ENCODE peak calls at places on chromosome 20, in five cellular contexts. C, X, V, E and L are unnamed samples.

GRCh38 chr20:15550116-15550870 is 1023.0 kb downstream of the KIF16B start:
- DNase-seq in V (no peak), C (no peak), E (no peak), X (no peak), L (no peak)

GRCh38 chr20:18973499-18974173 is 160.1 kb downstream of the SCP2D1 start:
- DNase-seq in C (no peak), V (no peak), E (no peak), X (no peak), L (no peak)

GRCh38 chr20:32563311-32564272 is 21.5 kb downstream of the NOL4L start:
- DNase-seq in V (no peak), C (no peak), X (no peak), E (no peak), L (no peak)

GRCh38 chr20:23117738-23118137 is 31.6 kb upstream of the CD93 start:
- DNase-seq in C (no peak), X (no peak), E (no peak), V (no peak), L (no peak)

GRCh38 chr20:14721926-14722325 is 384.5 kb upstream of the FLRT3 start:
- DNase-seq in X (no peak), C (no peak), V (no peak), E (no peak), L (no peak)

GRCh38 chr20:45011108-45011526 is 44.8 kb downstream of the STK4 start:
- DNase-seq in C (peak; percentile 52), V (peak; percentile 57), E (peak; percentile 38), X (peak; percentile 71), L (peak; percentile 20)

GRCh38 chr20:38387953-38388352 is 41.7 kb downstream of the LBP start:
- DNase-seq in E (no peak), C (no peak), V (no peak), X (no peak), L (no peak)

GRCh38 chr20:63280929-63281545 is 8.4 kb downstream of the ARFGAP1 start:
- DNase-seq in C (no peak), X (peak; percentile 30), V (no peak), E (no peak), L (no peak)

GRCh38 chr20:63782521-63782971 is 43.0 kb downstream of the SLC2A4RG start:
- DNase-seq in C (no peak), X (no peak), V (no peak), E (no peak), L (no peak)

GRCh38 chr20:64115171-64115911 is 8.0 kb upstream of the NPBWR2 start:
- DNase-seq in V (peak; percentile 4), E (no peak), C (no peak), X (no peak), L (no peak)

GRCh38 chr20:53227523-53227922 is 255.4 kb downstream of the TSHZ2 start:
- DNase-seq in E (no peak), V (no peak), X (no peak), C (no peak), L (no peak)

GRCh38 chr20:237479-237878 is 10.4 kb downstream of the DEFB129 start:
- DNase-seq in X (no peak), C (peak; percentile 33), E (no peak), V (no peak), L (no peak)

GRCh38 chr20:53162251-53162835 is 190.2 kb downstream of the TSHZ2 start:
- DNase-seq in C (no peak), E (no peak), X (peak; percentile 95), V (no peak), L (peak; percentile 55)

GRCh38 chr20:58781138-58781537 is 69.6 kb downstream of the GNAS-AS1 start:
- DNase-seq in X (no peak), C (no peak), E (no peak), V (no peak), L (no peak)

GRCh38 chr20:47231382-47232042 is 125.0 kb downstream of the ZMYND8 start:
- DNase-seq in C (no peak), X (no peak), V (no peak), E (no peak), L (no peak)

GRCh38 chr20:61639200-61639599 is 387.1 kb downstream of the CDH4 start:
- DNase-seq in C (no peak), E (no peak), V (no peak), X (no peak), L (no peak)

GRCh38 chr20:56001106-56001785 is 4.1 kb downstream of the CBLN4 start:
- DNase-seq in E (no peak), X (no peak), C (no peak), V (no peak), L (no peak)

GRCh38 chr20:35947907-35948306 is 6.4 kb downstream of the SCAND1 start:
- DNase-seq in E (no peak), C (no peak), V (no peak), X (no peak), L (no peak)

GRCh38 chr20:56826971-56827645 is 198.0 kb downstream of the TFAP2C start:
- DNase-seq in V (no peak), X (no peak), C (no peak), E (no peak), L (no peak)

GRCh38 chr20:5020760-5021159 is 19.4 kb upstream of the SLC23A2 start:
- DNase-seq in E (no peak), C (no peak), X (no peak), V (no peak), L (no peak)

GRCh38 chr20:61525781-61526431 is 273.8 kb downstream of the CDH4 start:
- DNase-seq in V (no peak), E (no peak), C (no peak), X (peak; percentile 56), L (no peak)

GRCh38 chr20:62149532-62150235 is 6.1 kb downstream of the SS18L1 start:
- DNase-seq in V (no peak), X (peak; percentile 59), C (no peak), E (no peak), L (no peak)

GRCh38 chr20:40188319-40188718 is 500.7 kb downstream of the MAFB start:
- DNase-seq in V (no peak), C (no peak), E (no peak), X (no peak), L (no peak)

GRCh38 chr20:61940976-61941720 is 124.5 kb downstream of the TAF4 start:
- DNase-seq in X (no peak), C (no peak), V (no peak), E (no peak), L (no peak)

GRCh38 chr20:37803476-37804307 is 99.2 kb upstream of the VSTM2L start:
- DNase-seq in C (no peak), X (peak; percentile 94), E (no peak), V (no peak), L (no peak)

GRCh38 chr20:6828794-6829423 is 61.4 kb downstream of the BMP2 start:
- DNase-seq in E (peak; percentile 42), C (peak; percentile 44), X (peak; percentile 86), V (peak; percentile 78), L (peak; percentile 64)

GRCh38 chr20:58420798-58421496 is 31.9 kb downstream of the VAPB start:
- DNase-seq in E (no peak), C (no peak), X (no peak), V (no peak), L (no peak)

GRCh38 chr20:5557123-5557522 is 193.1 kb upstream of the SHLD1 start:
- DNase-seq in V (peak; percentile 54), X (peak; percentile 62), C (peak; percentile 52), E (peak; percentile 8), L (peak; percentile 18)